ENCODE peak calls at places on chromosomes 12 and 14, in four cellular contexts. Y is dorsolateral prefrontal cortex, S is left lung, Z is IMR-90. H is an unnamed sample.

GRCh38 chr14:105218611-105219010 is 29.7 kb upstream of the BTBD6 start:
- DNase-seq in Z (no peak), Y (no peak), S (no peak), H (no peak)

GRCh38 chr12:29226621-29227020 is 77.5 kb downstream of the FAR2 start:
- DNase-seq in Z (peak), S (no peak), Y (no peak), H (no peak)

GRCh38 chr12:76308866-76309265 is 39.3 kb downstream of the BBS10 start:
- DNase-seq in Z (no peak), Y (no peak), S (no peak), H (no peak)

GRCh38 chr12:21416611-21417121 is 20.8 kb upstream of the PYROXD1 start:
- DNase-seq in S (no peak), Z (peak), Y (no peak), H (no peak)

GRCh38 chr14:57078054-57078453 is 190.7 kb downstream of the EXOC5 start:
- DNase-seq in Z (no peak), Y (no peak), S (no peak), H (no peak)

GRCh38 chr12:72471806-72472205 is 199.6 kb downstream of the TRHDE start:
- DNase-seq in S (no peak), Z (no peak), Y (no peak), H (no peak)

GRCh38 chr12:76033116-76034001 is 1.8 kb upstream of the PHLDA1 start:
- DNase-seq in Y (no peak), S (no peak), Z (peak), H (no peak)

GRCh38 chr12:128844031-128844635 is 9.1 kb upstream of the GLT1D1 start:
- DNase-seq in Y (no peak), S (peak), Z (no peak), H (no peak)

GRCh38 chr12:62731378-62731710 is 203.6 kb downstream of the PPM1H start:
- DNase-seq in Z (peak), Y (no peak), S (no peak), H (no peak)

GRCh38 chr12:59113831-59114273 is 193.5 kb upstream of the LRIG3 start:
- DNase-seq in Y (peak), S (peak), Z (peak), H (peak)

GRCh38 chr12:105212431-105212830 is 23.5 kb downstream of the APPL2 start:
- DNase-seq in S (no peak), Y (no peak), Z (peak), H (no peak)

GRCh38 chr14:73786632-73786941 is 65.0 kb upstream of the PTGR2 start:
- DNase-seq in Z (peak), Y (no peak), S (peak), H (peak)

GRCh38 chr12:127485528-127485927 is 781.4 kb upstream of the TMEM132C start:
- DNase-seq in Y (no peak), Z (peak), S (no peak), H (no peak)

GRCh38 chr12:5889381-5890047 is 55.5 kb downstream of the ANO2 start:
- DNase-seq in Z (no peak), Y (no peak), S (no peak), H (no peak)
- TF ChIP-seq CTCF in Z (no peak), Y (no peak), S (no peak), H (peak)

GRCh38 chr12:6275609-6276246 is 34.8 kb upstream of the PLEKHG6 start:
- DNase-seq in S (no peak), Z (no peak), Y (no peak), H (no peak)

GRCh38 chr12:6273931-6274687 is 36.4 kb upstream of the PLEKHG6 start:
- DNase-seq in S (no peak), Y (no peak), Z (no peak), H (no peak)

GRCh38 chr12:6272300-6273208 is 37.9 kb upstream of the PLEKHG6 start:
- DNase-seq in Y (no peak), Z (no peak), S (peak), H (no peak)

GRCh38 chr12:6271281-6271680 is 39.2 kb upstream of the PLEKHG6 start:
- DNase-seq in Y (no peak), S (no peak), Z (no peak), H (no peak)

GRCh38 chr12:6273209-6273928 is 37.1 kb upstream of the PLEKHG6 start:
- DNase-seq in Z (no peak), Y (no peak), S (no peak), H (no peak)
- TF ChIP-seq CTCF in Z (no peak), Y (no peak), S (no peak), H (peak)

DNA sequence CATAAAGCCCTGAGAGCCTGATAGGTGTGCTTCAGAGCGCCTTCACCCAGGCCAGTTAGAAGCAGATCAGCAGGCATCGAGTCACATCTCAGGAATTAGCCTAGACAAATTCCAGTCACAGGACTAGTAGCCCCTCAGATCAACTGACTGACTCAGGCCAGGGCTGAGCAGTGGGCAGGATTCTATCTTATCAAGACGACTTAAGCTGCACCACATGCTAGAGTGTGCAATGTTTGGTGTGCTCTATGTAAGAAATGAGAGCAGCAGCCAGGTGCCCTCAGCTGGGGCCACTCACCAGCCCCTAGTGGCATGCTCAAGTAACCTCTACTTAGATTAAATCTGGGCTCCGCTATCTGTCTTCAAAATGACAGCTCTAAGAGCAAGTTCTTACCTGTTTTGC is 19.7 kb upstream of the NGB start:
- DNase-seq in Y (no peak), S (no peak), Z (peak), H (no peak)
- TF ChIP-seq CTCF in Y (no peak), S (no peak), Z (peak), H (peak)

DNA sequence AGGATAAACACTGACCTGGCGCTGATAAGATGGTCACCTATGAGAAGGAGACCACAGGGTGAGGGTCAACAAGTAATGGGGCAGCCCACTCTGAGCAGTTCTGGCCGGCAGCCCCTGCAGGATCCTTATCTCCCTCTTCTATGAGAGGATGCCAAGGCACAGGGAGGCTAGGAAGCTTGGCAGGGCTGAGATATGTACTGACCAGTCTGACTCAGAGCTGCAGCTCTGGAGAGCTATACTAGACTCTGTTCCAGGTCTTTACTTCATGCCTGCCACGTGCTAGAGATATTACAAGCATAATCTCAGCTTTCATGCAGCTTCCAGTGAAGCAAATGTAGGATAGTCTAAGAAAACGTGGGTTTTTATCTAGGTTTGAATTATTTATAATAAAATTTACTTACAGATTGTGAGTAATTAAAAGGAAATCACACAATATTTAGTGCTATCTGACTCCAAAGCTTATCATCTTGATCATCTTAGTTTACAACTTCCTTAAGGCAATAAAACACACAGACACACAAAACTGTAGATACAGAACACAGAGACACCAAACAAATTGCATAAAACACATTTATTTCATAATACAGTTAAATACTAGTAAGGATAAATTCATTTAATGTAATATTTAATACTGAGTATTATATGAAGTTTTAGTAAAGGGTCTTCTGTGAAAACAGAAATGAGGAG is 32.3 kb downstream of the GIT2 start:
- DNase-seq in Z (peak), Y (no peak), S (no peak), H (no peak)
- TF ChIP-seq CTCF in Z (no peak), Y (no peak), S (no peak), H (no peak)

DNA sequence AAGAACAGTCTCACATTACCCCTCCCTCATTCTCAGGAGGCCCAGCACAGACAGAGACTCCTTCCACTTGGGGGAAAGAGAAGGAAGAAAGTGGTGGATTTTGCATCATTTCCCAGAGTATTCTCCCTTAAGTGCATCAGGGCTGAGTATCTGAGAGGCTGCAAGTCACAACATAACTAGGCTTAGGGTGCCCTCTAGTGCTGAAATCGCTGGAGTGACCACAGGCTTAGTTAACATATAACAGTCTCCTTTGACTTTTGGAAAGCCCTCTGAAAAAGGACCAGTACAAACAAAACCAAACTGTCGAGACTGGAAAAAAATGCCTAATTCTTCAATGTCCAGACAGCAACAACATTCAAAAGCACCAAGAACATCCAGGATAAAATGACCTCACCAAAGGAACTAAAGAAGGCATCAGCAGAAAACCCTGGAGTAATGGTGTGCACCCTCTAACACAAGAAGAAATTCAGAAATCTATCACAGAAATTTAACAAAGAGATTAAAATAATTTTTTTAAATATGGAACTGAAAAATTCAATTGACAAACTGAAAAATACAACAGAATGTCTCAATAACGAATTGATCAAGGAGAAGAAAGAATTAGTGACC is 412.3 kb downstream of the RPS29 start:
- DNase-seq in S (peak), Y (no peak), Z (peak), H (peak)
- TF ChIP-seq CTCF in S (peak), Y (no peak), Z (peak), H (peak)

DNA sequence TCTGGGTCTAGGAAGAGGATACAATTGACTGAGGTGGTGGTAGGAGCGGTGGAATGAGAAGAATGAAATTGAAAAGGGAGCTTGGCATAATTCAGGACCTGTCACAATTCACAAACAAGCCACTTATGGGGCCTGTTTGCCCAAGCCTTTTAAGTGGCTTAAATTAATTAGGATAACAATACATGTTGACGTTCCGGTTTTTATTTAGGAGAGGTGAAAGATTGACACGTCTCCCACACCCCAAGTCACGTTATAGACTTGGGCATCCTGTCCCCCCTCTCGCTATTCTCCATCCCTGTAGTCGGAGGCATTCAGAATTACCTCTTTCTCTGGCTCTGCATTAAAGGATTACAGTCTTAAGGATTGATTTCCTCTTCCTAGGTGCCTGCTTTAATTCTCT is 954 bp upstream of the CALCOCO1 start:
- DNase-seq in S (no peak), Z (no peak), Y (no peak), H (no peak)
- TF ChIP-seq CTCF in S (no peak), Z (no peak), Y (no peak), H (no peak)

GRCh38 chr12:38053655-38054464 is 262.7 kb upstream of the ALG10B start:
- DNase-seq in Y (no peak), Z (no peak), S (peak), H (no peak)
- TF ChIP-seq CTCF in Y (no peak), Z (no peak), S (no peak), H (no peak)

H was measured in progenitor cell of endocrine pancreas.